ENCODE peak calls at places on chromosome 14, in four cellular contexts. O, G, V and B are unnamed samples.

GRCh38 chr14:85280074-85280473 is 249.9 kb upstream of the FLRT2 start:
- DNase-seq in O (peak; percentile 3), G (peak; percentile 69), V (no peak), B (no peak)

GRCh38 chr14:72638021-72638420 is 255.9 kb downstream of the DPF3 start:
- DNase-seq in O (peak; percentile 95), G (peak; percentile 31), V (no peak), B (no peak)

GRCh38 chr14:67618617-67619063 is 1.1 kb upstream of the ARG2 start:
- DNase-seq in O (peak; percentile 79), G (peak; percentile 82), V (no peak), B (no peak)

GRCh38 chr14:24369463-24369862 is 1.5 kb downstream of the NFATC4 start:
- DNase-seq in O (no peak), G (no peak), V (no peak), B (peak; percentile 36)

GRCh38 chr14:33987565-33988080 is 36.7 kb upstream of the EGLN3 start:
- DNase-seq in O (no peak), G (no peak), V (no peak), B (no peak)

GRCh38 chr14:100679170-100679569 is 47.5 kb upstream of the DLK1 start:
- DNase-seq in O (no peak), G (no peak), V (no peak), B (no peak)

GRCh38 chr14:33401326-33401725 is 462.6 kb downstream of the NPAS3 start:
- DNase-seq in O (no peak), G (no peak), V (no peak), B (no peak)

GRCh38 chr14:73787760-73788508 is 63.7 kb upstream of the PTGR2 start:
- DNase-seq in O (peak; percentile 55), G (peak; percentile 56), V (no peak), B (no peak)

GRCh38 chr14:92886337-92886736 is 36.6 kb upstream of the CHGA start:
- DNase-seq in O (no peak), G (no peak), V (no peak), B (no peak)

GRCh38 chr14:32202468-32202865 is 602 bp downstream of the RNU6-8 start:
- DNase-seq in O (peak; percentile 21), G (peak; percentile 55), V (no peak), B (no peak)

GRCh38 chr14:59161571-59162175 is 26.8 kb upstream of the DAAM1 start:
- DNase-seq in O (peak; percentile 71), G (peak; percentile 37), V (no peak), B (peak; percentile 20)

GRCh38 chr14:63388766-63389431 is 70.2 kb upstream of the GPHB5 start:
- DNase-seq in O (peak; percentile 58), G (peak; percentile 75), V (peak; percentile 12), B (peak; percentile 63)

GRCh38 chr14:56247495-56248087 is 129.4 kb downstream of the PELI2 start:
- DNase-seq in O (peak; percentile 31), G (peak; percentile 48), V (no peak), B (no peak)

GRCh38 chr14:93033039-93033982 is 82.4 kb downstream of the ITPK1 start:
- DNase-seq in O (no peak), G (no peak), V (no peak), B (no peak)

GRCh38 chr14:39843881-39844280 is 411.6 kb upstream of the FBXO33 start:
- DNase-seq in O (no peak), G (no peak), V (no peak), B (no peak)

GRCh38 chr14:29321646-29322045 is 555.1 kb downstream of the FOXG1 start:
- DNase-seq in O (peak; percentile 90), G (no peak), V (no peak), B (no peak)

GRCh38 chr14:72740966-72741835 is 152.7 kb downstream of the DPF3 start:
- DNase-seq in O (no peak), G (no peak), V (no peak), B (no peak)

GRCh38 chr14:21104448-21105060 is 3.7 kb downstream of the TMEM253 start:
- DNase-seq in O (peak; percentile 77), G (peak; percentile 78), V (peak; percentile 63), B (peak; percentile 77)

GRCh38 chr14:84959796-84960515 is 570.0 kb upstream of the FLRT2 start:
- DNase-seq in O (no peak), G (peak; percentile 52), V (no peak), B (no peak)

GRCh38 chr14:85313801-85314207 is 216.1 kb upstream of the FLRT2 start:
- DNase-seq in O (peak; percentile 57), G (peak; percentile 32), V (no peak), B (no peak)

GRCh38 chr14:75374911-75375310 is 52.9 kb upstream of the JDP2 start:
- DNase-seq in O (no peak), G (no peak), V (no peak), B (no peak)

GRCh38 chr14:81269100-81269978 is 48.6 kb upstream of the GTF2A1 start:
- DNase-seq in O (peak; percentile 68), G (peak; percentile 69), V (no peak), B (peak; percentile 25)

GRCh38 chr14:70514168-70515069 is 20.4 kb downstream of the ADAM20 start:
- DNase-seq in O (no peak), G (no peak), V (no peak), B (no peak)

GRCh38 chr14:57988445-57988844 is 122.6 kb upstream of the SLC35F4 start:
- DNase-seq in O (no peak), G (no peak), V (no peak), B (no peak)

GRCh38 chr14:54299393-54300363 is 97.1 kb upstream of the CDKN3 start:
- DNase-seq in O (peak; percentile 32), G (peak; percentile 88), V (no peak), B (no peak)

GRCh38 chr14:64053694-64054669 is 201.2 kb downstream of the SYNE2 start:
- DNase-seq in O (peak; percentile 34), G (no peak), V (no peak), B (no peak)

GRCh38 chr14:71187633-71188356 is 280.5 kb downstream of the PCNX1 start:
- DNase-seq in O (no peak), G (peak; percentile 36), V (no peak), B (no peak)

GRCh38 chr14:44759263-44759662 is 202.5 kb downstream of the KLHL28 start:
- DNase-seq in O (no peak), G (no peak), V (no peak), B (no peak)

GRCh38 chr14:90498198-90498597 is 101.4 kb downstream of the CALM1 start:
- DNase-seq in O (no peak), G (no peak), V (no peak), B (no peak)

GRCh38 chr14:79395061-79395460 is 816.2 kb downstream of the DIO2 start:
- DNase-seq in O (peak; percentile 54), G (no peak), V (no peak), B (no peak)

GRCh38 chr14:90428676-90429075 is 31.8 kb downstream of the CALM1 start:
- DNase-seq in O (no peak), G (no peak), V (no peak), B (no peak)

GRCh38 chr14:31949709-31950108 is 127.4 kb upstream of the ARHGAP5 start:
- DNase-seq in O (peak; percentile 48), G (no peak), V (no peak), B (no peak)

GRCh38 chr14:100775831-100776591 is 49.3 kb downstream of the DLK1 start:
- DNase-seq in O (peak; percentile 39), G (no peak), V (no peak), B (peak; percentile 5)

GRCh38 chr14:106185837-106186233 is 659.5 kb downstream of the TMEM121 start:
- DNase-seq in O (no peak), G (no peak), V (no peak), B (no peak)

GRCh38 chr14:68749487-68750475 is 43.1 kb downstream of the ZFP36L1 start:
- DNase-seq in O (peak; percentile 41), G (no peak), V (no peak), B (peak; percentile 68)

GRCh38 chr14:59244581-59244980 is 56.1 kb downstream of the DAAM1 start:
- DNase-seq in O (no peak), G (no peak), V (no peak), B (no peak)

GRCh38 chr14:31829256-31829923 is 247.7 kb upstream of the ARHGAP5 start:
- DNase-seq in O (peak; percentile 91), G (no peak), V (no peak), B (no peak)

GRCh38 chr14:69014829-69015259 is 35.7 kb upstream of the ACTN1 start:
- DNase-seq in O (peak; percentile 34), G (peak; percentile 36), V (no peak), B (no peak)

GRCh38 chr14:46344327-46344937 is 307.1 kb downstream of the RPL10L start:
- DNase-seq in O (no peak), G (peak; percentile 60), V (no peak), B (no peak)

GRCh38 chr14:91509083-91509877 is 830 bp downstream of the PPP4R3A start:
- DNase-seq in O (no peak), G (peak; percentile 31), V (peak; percentile 6), B (no peak)
- TF ChIP-seq POLR2A in O (no peak), G (no peak), V (no peak), B (no peak)

GRCh38 chr14:52329678-52330376 is 15.7 kb downstream of the PTGER2 start:
- DNase-seq in O (no peak), G (no peak), V (no peak), B (no peak)
- H3K4me1 ChIP-seq in O (peaks cover 36% of the 10 kb centered on the region), G (no peaks in the 10 kb centered on the region), V (no peaks in the 10 kb centered on the region), B (peaks cover 8% of the 10 kb centered on the region)

GRCh38 chr14:104510794-104511611 is 68.6 kb upstream of the C14orf180 start:
- DNase-seq in O (no peak), G (no peak), V (peak; percentile 49), B (no peak)
- TF ChIP-seq POLR2A in O (no peak), G (no peak), V (no peak), B (no peak)

GRCh38 chr14:104805326-104805678 is 4.4 kb downstream of the ZBTB42 start:
- DNase-seq in O (peak; percentile 89), G (no peak), V (no peak), B (no peak)
- H3K4me1 ChIP-seq in O (peaks cover 13% of the 10 kb centered on the region), G (peaks cover 5% of the 10 kb centered on the region), V (peaks cover 17% of the 10 kb centered on the region), B (peaks cover 10% of the 10 kb centered on the region)

GRCh38 chr14:102928412-102929348 is 6.2 kb downstream of the AMN start:
- DNase-seq in O (peak; percentile 5), G (peak; percentile 24), V (no peak), B (peak; percentile 36)
- TF ChIP-seq POLR2A in O (no peak), G (no peak), V (no peak), B (no peak)

DNA sequence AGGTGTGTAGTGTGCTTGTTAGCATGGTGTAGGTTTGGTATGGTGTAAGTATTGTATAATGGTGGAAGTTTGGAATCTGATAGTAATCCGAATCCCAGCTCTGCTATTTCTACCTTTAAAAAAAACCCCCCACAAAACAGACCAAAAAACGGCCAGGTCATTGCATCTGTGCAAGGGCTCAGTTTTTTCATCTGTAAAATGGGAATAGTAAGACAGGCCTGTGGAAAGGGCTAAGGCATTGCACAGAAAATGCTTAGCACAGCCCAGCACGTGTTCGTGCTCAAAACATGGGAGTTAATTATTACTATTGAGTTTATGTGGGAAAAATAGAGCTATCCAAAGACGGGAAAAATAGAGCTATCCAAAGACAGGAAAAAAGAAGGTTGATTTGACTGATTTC is 126.6 kb upstream of the MAX start:
- DNase-seq in O (no peak), G (no peak), V (no peak), B (no peak)
- H3K4me1 ChIP-seq in O (peaks cover 10% of the 10 kb centered on the region), G (peaks cover 21% of the 10 kb centered on the region), V (peaks cover 8% of the 10 kb centered on the region), B (no peaks in the 10 kb centered on the region)